ENCODE peak calls at places on chromosomes 6 and 20, in eight cellular contexts. E is sciatic nerve, V is GM23248, W is A172, K is hepatic stellate cell, O is H9, C is progenitor cell of endocrine pancreas, G is psoas muscle. U is an unnamed sample.

GRCh38 chr6:131156411-131156810 is 21.1 kb downstream of the AKAP7 start:
- DNase-seq in E (no peak), V (no peak), W (no peak), K (no peak), O (no peak), C (no peak), G (no peak), U (no peak)

GRCh38 chr6:89921691-89922090 is 27.4 kb downstream of the GJA10 start:
- DNase-seq in E (no peak), V (no peak), W (peak; percentile 52), K (no peak), O (no peak), C (no peak), G (no peak), U (no peak)

GRCh38 chr6:66900081-66900770 is 1193.2 kb upstream of the EYS start:
- DNase-seq in E (no peak), V (no peak), W (no peak), K (no peak), O (no peak), C (no peak), G (no peak), U (no peak)

GRCh38 chr6:24524801-24525200 is 30.0 kb downstream of the ALDH5A1 start:
- DNase-seq in E (no peak), V (peak; percentile 60), W (peak; percentile 38), K (peak; percentile 27), O (peak; percentile 37), C (no peak), G (no peak), U (peak; percentile 70)

GRCh38 chr20:8490076-8490830 is 358.2 kb downstream of the PLCB1 start:
- DNase-seq in E (no peak), V (peak; percentile 24), W (no peak), K (no peak), O (no peak), C (no peak), G (no peak), U (no peak)

GRCh38 chr20:39691151-39691862 is 729.2 kb downstream of the DHX35 start:
- DNase-seq in E (no peak), V (peak; percentile 81), W (no peak), K (no peak), O (no peak), C (no peak), G (no peak), U (no peak)

GRCh38 chr6:68326762-68327161 is 308.3 kb upstream of the ADGRB3 start:
- DNase-seq in E (no peak), V (no peak), W (no peak), K (no peak), O (no peak), C (no peak), G (no peak), U (no peak)

GRCh38 chr6:154954352-154954751 is 40.8 kb upstream of the TIAM2 start:
- DNase-seq in E (no peak), V (no peak), W (no peak), K (no peak), O (no peak), C (no peak), G (no peak), U (no peak)